ENCODE peak calls at places on chromosome 2, in four cellular contexts. U is stimulated activated CD4-positive, alpha-beta T cell treated with anti-CD3 and anti-CD28 coated beads, Interleukin-15, amount 100 ng/mL, for 1 hour; K is GDM1; V is prostate gland. Q is an unnamed sample.

GRCh38 chr2:197196737-197197136 is 113.8 kb downstream of the ANKRD44 start:
- DNase-seq in K (no peak), V (no peak), U (no peak), Q (no peak)

GRCh38 chr2:62284980-62285379 is 89.1 kb downstream of the B3GNT2 start:
- DNase-seq in K (no peak), U (no peak), V (no peak), Q (no peak)

GRCh38 chr2:19971691-19972090 is 18.2 kb downstream of the WDR35 start:
- DNase-seq in U (no peak), V (no peak), K (peak; percentile 36), Q (no peak)

GRCh38 chr2:97660044-97660774 is 3.6 kb downstream of the ACTR1B start:
- DNase-seq in V (no peak), U (no peak), K (no peak), Q (no peak)

GRCh38 chr2:160538559-160539355 is 45.1 kb upstream of the RBMS1 start:
- DNase-seq in U (no peak), V (no peak), K (no peak), Q (no peak)

GRCh38 chr2:31429759-31430438 is 15.4 kb upstream of the XDH start:
- DNase-seq in U (no peak), V (no peak), K (no peak), Q (no peak)

GRCh38 chr2:212752730-212753351 is 214.2 kb upstream of the ERBB4 start:
- DNase-seq in U (no peak), K (no peak), V (no peak), Q (no peak)

GRCh38 chr2:224869601-224870000 is 153.4 kb upstream of the CCDC195 start:
- DNase-seq in K (no peak), U (no peak), V (no peak), Q (no peak)

GRCh38 chr2:8737571-8738175 is 55.8 kb downstream of the ID2 start:
- DNase-seq in V (no peak), K (no peak), U (no peak), Q (no peak)

GRCh38 chr2:29114841-29115609 is at the start of gene CLIP4:
- DNase-seq in V (peak; percentile 27), K (peak; percentile 22), U (peak; percentile 73), Q (no peak)

GRCh38 chr2:174748948-174749347 is 15.3 kb downstream of the CHRNA1 start:
- DNase-seq in V (peak; percentile 35), U (peak; percentile 28), K (peak; percentile 7), Q (no peak)

GRCh38 chr2:223967981-223968380 is 10.7 kb downstream of the MRPL44 start:
- DNase-seq in V (no peak), K (no peak), U (no peak), Q (no peak)

GRCh38 chr2:220192994-220193753 is 565.7 kb downstream of the SLC4A3 start:
- DNase-seq in U (no peak), K (no peak), V (no peak), Q (no peak)

GRCh38 chr2:235749121-235749780 is 255.4 kb downstream of the AGAP1 start:
- DNase-seq in U (no peak), V (no peak), K (no peak), Q (no peak)

GRCh38 chr2:173354601-173355131 is at the start of gene CDCA7:
- DNase-seq in U (peak; percentile 46), V (peak; percentile 65), K (peak; percentile 72), Q (no peak)

GRCh38 chr2:42045389-42045788 is 2.4 kb upstream of the PKDCC start:
- DNase-seq in V (no peak), K (no peak), U (no peak), Q (no peak)

GRCh38 chr2:46232860-46233259 is 64.3 kb upstream of the EPAS1 start:
- DNase-seq in K (no peak), V (no peak), U (no peak), Q (no peak)

GRCh38 chr2:136765256-136765735 is at the start of gene THSD7B:
- DNase-seq in U (no peak), V (no peak), K (no peak), Q (no peak)

GRCh38 chr2:43877782-43878464 is 39.2 kb downstream of the ABCG8 start:
- DNase-seq in K (peak; percentile 5), U (peak; percentile 45), V (peak; percentile 56), Q (no peak)

GRCh38 chr2:86053166-86053565 is 52.5 kb downstream of the POLR1A start:
- DNase-seq in U (no peak), K (no peak), V (no peak), Q (no peak)

GRCh38 chr2:7766978-7767565 is 849.9 kb downstream of the RNF144A start:
- DNase-seq in U (no peak), V (no peak), K (no peak), Q (no peak)

GRCh38 chr2:16245481-16246054 is 305.2 kb downstream of the MYCN start:
- DNase-seq in V (no peak), K (no peak), U (no peak), Q (no peak)

Q was measured in SIG-M5.